ENCODE peak calls at places on chromosomes 7 and 10, in seven cellular contexts. U, O, M, C, J, H and K are unnamed samples.

GRCh38 chr10:33136781-33137180 is 178.8 kb upstream of the ITGB1 start:
- DNase-seq in U (no peak), O (peak; percentile 71), M (no peak), C (no peak), J (no peak), H (no peak), K (no peak)

GRCh38 chr10:54496852-54497251 is 304.2 kb downstream of the PCDH15 start:
- DNase-seq in U (no peak), O (peak; percentile 0), M (no peak), C (no peak), J (no peak), H (no peak), K (no peak)

GRCh38 chr7:128003179-128003578 is 28.1 kb downstream of the LRRC4 start:
- DNase-seq in U (no peak), O (no peak), M (no peak), C (no peak), J (no peak), H (no peak), K (no peak)

GRCh38 chr10:72308320-72308987 is 34.7 kb downstream of the DDIT4 start:
- DNase-seq in U (no peak), O (peak; percentile 95), M (no peak), C (no peak), J (no peak), H (no peak), K (no peak)

GRCh38 chr10:103543617-103544525 is 50.4 kb downstream of the NEURL1 start:
- DNase-seq in U (no peak), O (no peak), M (no peak), C (no peak), J (no peak), H (no peak), K (no peak)

GRCh38 chr10:12350925-12351324 is 1.6 kb downstream of the CAMK1D start:
- DNase-seq in U (no peak), O (peak; percentile 13), M (no peak), C (no peak), J (no peak), H (no peak), K (no peak)

GRCh38 chr7:151759591-151760042 is 117.3 kb downstream of the PRKAG2 start:
- DNase-seq in U (peak; percentile 63), O (peak; percentile 54), M (peak; percentile 71), C (peak; percentile 73), J (no peak), H (peak; percentile 63), K (peak; percentile 51)

GRCh38 chr7:30893357-30893756 is 18.3 kb upstream of the AQP1 start:
- DNase-seq in U (no peak), O (peak; percentile 22), M (no peak), C (no peak), J (no peak), H (no peak), K (no peak)

GRCh38 chr7:22667562-22668239 is 59.3 kb upstream of the IL6 start:
- DNase-seq in U (no peak), O (peak; percentile 91), M (no peak), C (no peak), J (no peak), H (no peak), K (no peak)

GRCh38 chr10:130491011-130491697 is 355.0 kb downstream of the GLRX3 start:
- DNase-seq in U (no peak), O (no peak), M (no peak), C (no peak), J (no peak), H (no peak), K (no peak)

GRCh38 chr10:98587156-98587555 is 140.4 kb upstream of the HPS1 start:
- DNase-seq in U (no peak), O (no peak), M (no peak), C (no peak), J (no peak), H (no peak), K (no peak)

GRCh38 chr7:6612819-6613218 is 2.6 kb upstream of the ZNF853 start:
- DNase-seq in U (no peak), O (no peak), M (no peak), C (no peak), J (no peak), H (no peak), K (no peak)

GRCh38 chr7:44989132-44989531 is 10.3 kb upstream of the MYO1G start:
- DNase-seq in U (no peak), O (no peak), M (no peak), C (no peak), J (no peak), H (no peak), K (no peak)